ENCODE peak calls at places on chromosome 6, in four cellular contexts. T, V, Z and I are unnamed samples. For H3K4me1, the result is how much of the 10 kb centered on the place peaks cover.

GRCh38 chr6:41901882-41902519 is 6.8 kb upstream of the USP49 start:
- DNase-seq in T (no peak), V (no peak), Z (peak), I (no peak)

GRCh38 chr6:104958720-104959452 is 2.0 kb downstream of the LIN28B start:
- DNase-seq in V (no peak), T (no peak), Z (peak), I (no peak)

GRCh38 chr6:21707527-21707926 is 114.0 kb downstream of the SOX4 start:
- DNase-seq in V (no peak), Z (no peak), T (no peak), I (no peak)

GRCh38 chr6:157741889-157742615 is 81.0 kb upstream of the SNX9 start:
- DNase-seq in Z (no peak), V (peak), T (no peak), I (no peak)

GRCh38 chr6:20564269-20564668 is 30.0 kb downstream of the CDKAL1 start:
- DNase-seq in Z (no peak), T (no peak), V (no peak), I (no peak)

GRCh38 chr6:144064402-144064830 is 31.0 kb downstream of the SF3B5 start:
- DNase-seq in T (peak), V (peak), Z (peak), I (peak)

GRCh38 chr6:17519120-17519519 is 81.0 kb upstream of the FAM8A1 start:
- DNase-seq in Z (no peak), T (no peak), V (no peak), I (no peak)

GRCh38 chr6:123402052-123402451 is 234.7 kb downstream of the TRDN start:
- DNase-seq in Z (peak), T (no peak), V (no peak), I (no peak)

GRCh38 chr6:131197716-131198115 is 62.4 kb downstream of the AKAP7 start:
- DNase-seq in T (no peak), V (no peak), Z (no peak), I (no peak)

GRCh38 chr6:49906511-49906910 is 40.2 kb upstream of the CRISP1 start:
- DNase-seq in T (peak), V (no peak), Z (no peak), I (no peak)

GRCh38 chr6:169288591-169288990 is 34.9 kb upstream of the THBS2 start:
- DNase-seq in V (no peak), Z (no peak), T (peak), I (no peak)

GRCh38 chr6:165799736-165800135 is 136.7 kb upstream of the PDE10A start:
- DNase-seq in T (no peak), Z (no peak), V (peak), I (no peak)

GRCh38 chr6:27177454-27178000 is 70.0 kb upstream of the PRSS16 start:
- DNase-seq in T (peak), Z (peak), V (peak), I (peak)

GRCh38 chr6:121522265-121522664 is 86.8 kb downstream of the GJA1 start:
- DNase-seq in V (no peak), Z (no peak), T (no peak), I (no peak)

GRCh38 chr6:109961666-109962065 is 16.4 kb upstream of the GPR6 start:
- DNase-seq in T (no peak), Z (no peak), V (no peak), I (no peak)

GRCh38 chr6:35213161-35213823 is 464 bp upstream of the SCUBE3 start:
- DNase-seq in T (no peak), V (no peak), Z (peak), I (no peak)

GRCh38 chr6:37221585-37222124 is 35.9 kb upstream of the TBC1D22B start:
- DNase-seq in Z (no peak), V (no peak), T (no peak), I (no peak)

GRCh38 chr6:36581716-36582115 is 12.4 kb upstream of the SRSF3 start:
- DNase-seq in V (no peak), T (no peak), Z (no peak), I (no peak)

GRCh38 chr6:159982726-159983506 is 14.0 kb downstream of the IGF2R start:
- DNase-seq in T (no peak), Z (no peak), V (no peak), I (no peak)

GRCh38 chr6:113595921-113596376 is 261.2 kb upstream of the MARCKS start:
- DNase-seq in T (no peak), V (peak), Z (no peak), I (no peak)

GRCh38 chr6:143774347-143774746 is 68.8 kb upstream of the LTV1 start:
- DNase-seq in V (no peak), Z (no peak), T (no peak), I (peak)

GRCh38 chr6:4403828-4404227 is 268.5 kb upstream of the ECI2 start:
- DNase-seq in V (no peak), T (no peak), Z (no peak), I (no peak)

GRCh38 chr6:4404410-4404809 is 269.0 kb upstream of the ECI2 start:
- DNase-seq in Z (no peak), V (no peak), T (no peak), I (no peak)

GRCh38 chr6:4401408-4402367 is 266.3 kb upstream of the ECI2 start:
- DNase-seq in T (peak), Z (no peak), V (no peak), I (no peak)

GRCh38 chr6:4402477-4402976 is 267.2 kb upstream of the ECI2 start:
- DNase-seq in V (peak), T (peak), Z (no peak), I (no peak)

GRCh38 chr6:4403023-4403752 is 267.8 kb upstream of the ECI2 start:
- DNase-seq in Z (no peak), V (no peak), T (no peak), I (no peak)
- H3K4me3 ChIP-seq in Z (no peak), V (no peak), T (peak), I (no peak)

GRCh38 chr6:15327271-15327670 is 81.4 kb downstream of the JARID2 start:
- DNase-seq in Z (no peak), V (no peak), T (no peak), I (no peak)

GRCh38 chr6:15324427-15324985 is 78.6 kb downstream of the JARID2 start:
- DNase-seq in Z (no peak), V (no peak), T (no peak), I (no peak)

GRCh38 chr6:15329154-15329781 is 83.4 kb downstream of the JARID2 start:
- DNase-seq in Z (no peak), V (peak), T (no peak), I (no peak)

GRCh38 chr6:15325540-15325955 is 79.7 kb downstream of the JARID2 start:
- DNase-seq in V (no peak), Z (no peak), T (no peak), I (no peak)

DNA sequence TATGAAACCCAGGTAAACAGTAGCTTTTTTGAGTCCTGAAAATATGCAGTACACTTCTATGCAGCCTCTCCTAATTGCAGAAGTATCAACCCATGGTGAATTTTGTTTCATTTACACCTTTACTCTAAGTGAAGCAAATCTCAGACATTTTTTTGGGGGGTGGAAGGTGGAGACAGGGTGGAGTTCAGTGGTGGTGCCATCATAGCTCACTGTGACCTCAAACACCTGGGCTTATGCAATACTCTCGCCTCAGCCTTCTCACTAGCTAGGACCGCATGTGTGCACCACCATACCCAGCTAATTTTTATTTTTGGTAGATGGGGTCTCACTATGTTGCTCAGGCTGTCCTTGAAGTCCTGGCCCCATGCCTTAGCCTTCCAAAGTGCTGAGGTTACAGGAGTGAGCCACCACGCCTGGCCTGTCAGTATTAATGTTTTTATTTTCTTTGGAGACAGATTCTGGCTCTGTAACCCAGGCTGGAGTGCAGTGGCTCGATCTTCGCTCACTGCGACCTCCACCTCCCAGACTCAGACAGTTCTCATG is 80.3 kb downstream of the JARID2 start:
- DNase-seq in Z (no peak), T (no peak), V (no peak), I (no peak)
- H3K4me1 ChIP-seq in Z (half or more), T (half or more), V (under half), I (under half)

GRCh38 chr6:29793796-29794195 is 33.8 kb upstream of the HLA-G start:
- DNase-seq in Z (no peak), T (no peak), V (no peak), I (no peak)

GRCh38 chr6:29791162-29791561 is 36.5 kb upstream of the HLA-G start:
- DNase-seq in V (no peak), Z (no peak), T (no peak), I (no peak)

GRCh38 chr6:29791786-29792122 is 35.9 kb upstream of the HLA-G start:
- DNase-seq in T (peak), Z (no peak), V (no peak), I (no peak)

GRCh38 chr6:29793036-29793356 is 34.6 kb upstream of the HLA-G start:
- DNase-seq in T (no peak), V (no peak), Z (no peak), I (no peak)

DNA sequence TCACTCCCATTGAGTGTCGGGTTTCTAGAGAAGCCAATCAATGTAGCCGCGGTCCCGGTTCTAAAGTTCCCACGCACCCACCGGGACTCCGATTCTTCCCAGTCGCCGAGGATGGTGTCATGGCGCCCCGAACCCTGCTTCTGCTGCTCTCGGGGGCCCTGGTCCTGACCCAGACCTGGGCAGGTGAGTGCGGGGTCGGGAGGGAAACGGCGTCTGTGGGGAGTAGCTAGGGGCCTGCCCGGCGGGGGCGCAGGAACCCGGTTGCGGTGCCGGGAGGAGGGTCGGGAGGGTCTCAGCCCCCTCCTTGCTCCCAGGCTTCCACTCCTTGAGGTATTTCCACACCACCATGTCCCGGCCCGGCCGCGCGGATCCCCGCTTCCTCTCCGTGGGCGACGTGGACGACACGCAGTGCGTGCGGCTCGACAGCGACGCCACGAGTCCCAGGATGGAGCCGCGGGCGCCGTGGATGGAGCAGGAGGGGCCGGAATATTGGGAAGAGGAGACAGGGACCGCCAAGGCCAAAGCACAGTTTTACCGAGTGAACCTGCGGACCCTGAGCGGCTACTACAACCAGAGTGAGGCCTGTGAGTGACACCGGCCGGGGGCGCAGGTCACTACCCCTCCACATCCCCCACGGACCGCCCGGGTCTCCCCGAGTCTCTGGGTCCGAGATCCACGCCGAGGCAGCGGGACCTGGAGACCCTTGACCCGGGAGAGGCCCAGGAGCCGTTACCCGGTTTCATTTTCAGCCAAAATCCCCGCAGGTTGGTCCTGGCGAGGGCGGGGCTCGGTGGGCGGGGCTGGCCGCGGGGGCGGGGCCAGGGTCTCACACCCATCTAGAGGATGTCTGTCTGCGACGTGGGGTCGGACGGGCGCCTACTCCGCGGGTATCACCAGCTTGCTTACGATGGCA is 35.2 kb upstream of the HLA-G start:
- DNase-seq in T (peak), Z (peak), V (peak), I (peak)
- TF ChIP-seq CTCF in T (peak), Z (peak), V (peak), I (peak)

DNA sequence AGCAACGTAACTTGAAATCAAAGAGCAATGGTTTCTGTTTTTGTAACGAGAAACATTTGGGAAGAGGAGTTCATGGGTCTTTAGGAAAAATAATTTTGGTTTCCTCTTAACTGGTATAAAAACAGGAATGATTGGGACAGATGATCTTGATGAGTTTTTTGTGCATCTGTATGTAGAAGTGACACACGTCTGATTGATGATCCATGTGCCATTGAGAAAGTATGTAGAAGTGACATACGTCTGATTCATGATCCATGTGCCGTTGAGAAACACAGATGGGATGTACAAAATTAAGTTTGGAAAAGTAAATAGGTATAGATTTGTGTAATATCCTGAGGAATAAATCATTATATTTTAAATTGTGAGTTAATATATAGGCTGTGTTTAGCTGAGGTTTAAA is 2.1 kb downstream of the KIAA1586 start:
- DNase-seq in Z (no peak), V (no peak), T (no peak), I (no peak)
- H3K4me3 ChIP-seq in Z (peak), V (no peak), T (no peak), I (no peak)